ENCODE peak calls at places on chromosomes 12 and 14, in ten cellular contexts. F, P, X, K, R, J, U, C, E and Y are unnamed samples.

GRCh38 chr14:104151546-104152245 is 13.3 kb downstream of the KIF26A start:
- DNase-seq in K (no peak), X (no peak), R (no peak), C (no peak), U (no peak), E (no peak), J (no peak), F (no peak), P (no peak), Y (no peak)

GRCh38 chr12:19779393-19780056 is 340.2 kb downstream of the AEBP2 start:
- DNase-seq in J (no peak), K (no peak), P (no peak), R (peak), X (peak), C (peak), U (no peak), F (no peak), E (no peak), Y (no peak)

GRCh38 chr12:112841891-112842290 is 50.3 kb downstream of the RPH3A start:
- DNase-seq in R (no peak), X (peak), K (no peak), F (no peak), J (no peak), C (no peak), E (no peak), P (no peak), U (no peak), Y (no peak)

GRCh38 chr12:21941522-21942376 is 523 bp upstream of the ABCC9 start:
- DNase-seq in E (no peak), K (no peak), C (peak), X (peak), J (no peak), P (no peak), U (peak), F (peak), R (peak), Y (peak)

GRCh38 chr12:121782616-121782966 is 10.9 kb downstream of the RHOF start:
- DNase-seq in E (no peak), F (no peak), K (no peak), R (no peak), C (no peak), P (no peak), X (no peak), U (no peak), J (no peak), Y (no peak)

GRCh38 chr14:102948698-102949061 is 26.2 kb downstream of the AMN start:
- DNase-seq in C (no peak), F (no peak), E (no peak), J (no peak), P (no peak), X (no peak), R (no peak), U (no peak), K (no peak), Y (no peak)

GRCh38 chr12:3357950-3358525 is 133.0 kb upstream of the PRMT8 start:
- DNase-seq in X (no peak), F (no peak), R (no peak), J (no peak), U (no peak), E (no peak), P (no peak), C (no peak), K (no peak), Y (no peak)

GRCh38 chr12:116697305-116698130 is 40.4 kb downstream of the SPRING1 start:
- DNase-seq in J (no peak), C (peak), P (no peak), F (no peak), K (peak), U (no peak), E (peak), R (peak), X (no peak), Y (no peak)

GRCh38 chr12:49673446-49674317 is 33.5 kb downstream of the FMNL3 start:
- DNase-seq in E (no peak), U (no peak), F (peak), C (peak), J (no peak), R (peak), K (peak), X (peak), P (no peak), Y (no peak)

GRCh38 chr14:81219821-81220487 is 805 bp downstream of the GTF2A1 start:
- DNase-seq in F (peak), P (no peak), E (no peak), C (peak), K (no peak), J (no peak), R (peak), U (peak), X (peak), Y (peak)

GRCh38 chr12:122646568-122647220 is 56.5 kb downstream of the HCAR2 start:
- DNase-seq in F (peak), E (no peak), P (no peak), X (peak), K (no peak), C (no peak), R (no peak), J (peak), U (peak), Y (no peak)

GRCh38 chr14:71138236-71139057 is 231.2 kb downstream of the PCNX1 start:
- DNase-seq in R (no peak), E (no peak), J (no peak), C (no peak), F (no peak), K (no peak), U (no peak), P (no peak), X (no peak), Y (no peak)

GRCh38 chr12:128644664-128645296 is 179.0 kb downstream of the SLC15A4 start:
- DNase-seq in R (no peak), C (peak), E (no peak), K (peak), F (no peak), P (no peak), U (no peak), J (peak), X (no peak), Y (peak)

GRCh38 chr14:76844223-76844622 is 18.0 kb downstream of the LRRC74A start:
- DNase-seq in J (peak), P (peak), X (peak), K (peak), E (peak), F (peak), R (peak), C (no peak), U (no peak), Y (peak)

GRCh38 chr14:72812292-72812851 is 81.5 kb downstream of the DPF3 start:
- DNase-seq in F (no peak), K (no peak), J (no peak), R (peak), X (no peak), U (no peak), E (no peak), C (peak), P (no peak), Y (no peak)

GRCh38 chr14:77044776-77045569 is 16.5 kb upstream of the IRF2BPL start:
- DNase-seq in R (peak), P (no peak), U (no peak), C (no peak), K (no peak), F (no peak), J (no peak), E (no peak), X (no peak), Y (no peak)

GRCh38 chr14:94031880-94032279 is 5.7 kb downstream of the OTUB2 start:
- DNase-seq in U (no peak), F (no peak), C (no peak), J (no peak), R (no peak), K (no peak), E (no peak), P (no peak), X (no peak), Y (no peak)

GRCh38 chr12:57127101-57127709 is 1.1 kb upstream of the LRP1 start:
- DNase-seq in C (peak), E (peak), R (peak), U (peak), K (peak), X (no peak), J (no peak), P (no peak), F (no peak), Y (peak)

GRCh38 chr12:65532162-65532561 is 253.7 kb downstream of the MSRB3 start:
- DNase-seq in F (peak), K (no peak), P (no peak), C (no peak), J (no peak), E (no peak), X (peak), R (no peak), U (no peak), Y (no peak)